ENCODE peak calls at places on chromosome 17, in eight cellular contexts. I, N, A, Z, E, H, Q and F are unnamed samples.

GRCh38 chr17:29566473-29567361 is at the start of gene ABHD15:
- DNase-seq in I (peak; percentile 76), N (peak; percentile 65), A (peak; percentile 79), Z (no peak), E (no peak), H (no peak), Q (peak; percentile 62), F (peak; percentile 82)

GRCh38 chr17:8836821-8837426 is 30.6 kb downstream of the PIK3R6 start:
- DNase-seq in I (peak; percentile 38), N (no peak), A (no peak), Z (no peak), E (no peak), H (no peak), Q (no peak), F (peak; percentile 47)

GRCh38 chr17:8189041-8189710 is 804 bp downstream of the BORCS6 start:
- DNase-seq in I (peak; percentile 26), N (peak; percentile 55), A (no peak), Z (no peak), E (no peak), H (no peak), Q (no peak), F (peak; percentile 73)

GRCh38 chr17:77756028-77756427 is 202.5 kb upstream of the TNRC6C start:
- DNase-seq in I (no peak), N (no peak), A (no peak), Z (no peak), E (no peak), H (no peak), Q (no peak), F (no peak)

GRCh38 chr17:80018917-80019651 is 16.6 kb downstream of the TBC1D16 start:
- DNase-seq in I (no peak), N (no peak), A (no peak), Z (no peak), E (no peak), H (no peak), Q (no peak), F (no peak)

GRCh38 chr17:73550561-73550960 is 93.7 kb downstream of the SDK2 start:
- DNase-seq in I (no peak), N (no peak), A (no peak), Z (no peak), E (no peak), H (no peak), Q (no peak), F (no peak)

GRCh38 chr17:40095356-40095943 is 4.9 kb downstream of the NR1D1 start:
- DNase-seq in I (no peak), N (peak; percentile 58), A (no peak), Z (no peak), E (no peak), H (no peak), Q (no peak), F (no peak)

GRCh38 chr17:75036643-75037268 is 10.0 kb downstream of the ATP5PD start:
- DNase-seq in I (no peak), N (peak; percentile 81), A (no peak), Z (no peak), E (peak; percentile 38), H (no peak), Q (peak; percentile 51), F (no peak)

GRCh38 chr17:7587831-7588230 is 2.1 kb downstream of the SOX15 start:
- DNase-seq in I (peak; percentile 74), N (no peak), A (no peak), Z (no peak), E (no peak), H (no peak), Q (peak; percentile 41), F (no peak)

GRCh38 chr17:39152134-39152884 is 872 bp upstream of the PLXDC1 start:
- DNase-seq in I (no peak), N (peak; percentile 44), A (no peak), Z (no peak), E (peak; percentile 54), H (no peak), Q (no peak), F (peak; percentile 80)

GRCh38 chr17:40180694-40181093 is 3.4 kb downstream of the RAPGEFL1 start:
- DNase-seq in I (no peak), N (no peak), A (no peak), Z (no peak), E (no peak), H (no peak), Q (no peak), F (no peak)

GRCh38 chr17:41914358-41914766 is 4.4 kb downstream of the ACLY start:
- DNase-seq in I (no peak), N (no peak), A (no peak), Z (no peak), E (no peak), H (no peak), Q (peak; percentile 30), F (no peak)

GRCh38 chr17:79220715-79221291 is 146.2 kb downstream of the ENGASE start:
- DNase-seq in I (no peak), N (no peak), A (no peak), Z (no peak), E (no peak), H (peak; percentile 5), Q (no peak), F (peak; percentile 86)

GRCh38 chr17:10624966-10625365 is 32.1 kb downstream of the MYH3 start:
- DNase-seq in I (no peak), N (no peak), A (no peak), Z (no peak), E (no peak), H (no peak), Q (no peak), F (no peak)

GRCh38 chr17:2981325-2981724 is 82.1 kb downstream of the OR1D5 start:
- DNase-seq in I (no peak), N (peak; percentile 10), A (no peak), Z (no peak), E (no peak), H (no peak), Q (no peak), F (peak; percentile 33)

GRCh38 chr17:51653902-51654301 is 393.6 kb downstream of the UTP18 start:
- DNase-seq in I (no peak), N (no peak), A (no peak), Z (no peak), E (no peak), H (no peak), Q (no peak), F (peak; percentile 62)

GRCh38 chr17:77443743-77444260 is 303.0 kb downstream of the SEC14L1 start:
- DNase-seq in I (no peak), N (no peak), A (no peak), Z (no peak), E (no peak), H (no peak), Q (no peak), F (no peak)

GRCh38 chr17:80872999-80873951 is 118.4 kb upstream of the CHMP6 start:
- DNase-seq in I (peak; percentile 79), N (peak; percentile 77), A (no peak), Z (no peak), E (peak; percentile 17), H (peak; percentile 18), Q (no peak), F (peak; percentile 84)

GRCh38 chr17:42679001-42679491 is 2.3 kb upstream of the PLEKHH3 start:
- DNase-seq in I (peak; percentile 56), N (peak; percentile 67), A (peak; percentile 51), Z (no peak), E (no peak), H (no peak), Q (peak; percentile 53), F (peak; percentile 71)

GRCh38 chr17:67818110-67819002 is 6.9 kb upstream of the BPTF start:
- DNase-seq in I (no peak), N (peak; percentile 19), A (no peak), Z (no peak), E (no peak), H (no peak), Q (no peak), F (peak; percentile 36)

GRCh38 chr17:72576289-72576759 is 455.5 kb downstream of the SOX9 start:
- DNase-seq in I (no peak), N (no peak), A (no peak), Z (no peak), E (no peak), H (peak; percentile 55), Q (no peak), F (peak; percentile 73)

GRCh38 chr17:78132086-78132676 is 1.6 kb downstream of the TMC8 start:
- DNase-seq in I (no peak), N (no peak), A (no peak), Z (no peak), E (no peak), H (no peak), Q (no peak), F (no peak)

GRCh38 chr17:40075216-40076100 is 12.7 kb downstream of the THRA start:
- DNase-seq in I (peak; percentile 51), N (peak; percentile 85), A (no peak), Z (no peak), E (peak; percentile 75), H (peak; percentile 78), Q (peak; percentile 52), F (peak; percentile 90)

GRCh38 chr17:41906465-41907184 is 12.1 kb downstream of the ACLY start:
- DNase-seq in I (no peak), N (peak; percentile 64), A (no peak), Z (no peak), E (no peak), H (no peak), Q (no peak), F (no peak)

GRCh38 chr17:47705536-47706481 is 11.8 kb downstream of the TBKBP1 start:
- DNase-seq in I (no peak), N (no peak), A (no peak), Z (no peak), E (no peak), H (no peak), Q (no peak), F (no peak)

GRCh38 chr17:82590881-82591539 is 57.2 kb downstream of the WDR45B start:
- DNase-seq in I (no peak), N (no peak), A (no peak), Z (no peak), E (no peak), H (no peak), Q (no peak), F (no peak)

GRCh38 chr17:74919440-74920305 is 3.4 kb downstream of the USH1G start:
- DNase-seq in I (peak; percentile 22), N (no peak), A (no peak), Z (no peak), E (no peak), H (no peak), Q (no peak), F (no peak)

GRCh38 chr17:28712037-28712704 is 483 bp upstream of the PROCA1 start:
- DNase-seq in I (no peak), N (no peak), A (no peak), Z (no peak), E (no peak), H (peak; percentile 35), Q (no peak), F (peak; percentile 85)

GRCh38 chr17:48499248-48499647 is 31.6 kb downstream of the HOXB1 start:
- DNase-seq in I (no peak), N (no peak), A (no peak), Z (no peak), E (no peak), H (no peak), Q (no peak), F (no peak)

GRCh38 chr17:56174421-56174820 is 21.1 kb downstream of the ANKFN1 start:
- DNase-seq in I (peak; percentile 36), N (no peak), A (no peak), Z (no peak), E (no peak), H (no peak), Q (no peak), F (no peak)

GRCh38 chr17:19398301-19399181 is 11.6 kb upstream of the MFAP4 start:
- DNase-seq in I (peak; percentile 36), N (peak; percentile 61), A (peak; percentile 58), Z (no peak), E (no peak), H (no peak), Q (peak; percentile 30), F (no peak)